ENCODE peak calls at places on chromosomes 3 and 15, in four cellular contexts. One of them, this sample, is unnamed.

GRCh38 chr3:48623851-48624547 is 2.4 kb upstream of the TMEM89 start:
- DNase-seq in cardiac fibroblast: no peak
- DNase-seq in left ventricle myocardium inferior: no peak
- DNase-seq in AG09309: no peak
- DNase-seq in this sample: no peak

GRCh38 chr3:62686486-62686885 is 188.7 kb downstream of the CADPS start:
- DNase-seq in AG09309: peak
- DNase-seq in left ventricle myocardium inferior: no peak
- DNase-seq in cardiac fibroblast: peak
- DNase-seq in this sample: no peak

GRCh38 chr15:95990833-95991232 is 339.7 kb upstream of the NR2F2 start:
- DNase-seq in AG09309: no peak
- DNase-seq in cardiac fibroblast: peak
- DNase-seq in left ventricle myocardium inferior: no peak
- DNase-seq in this sample: peak

GRCh38 chr3:100815583-100815982 is 106.3 kb downstream of the TFG start:
- DNase-seq in left ventricle myocardium inferior: no peak
- DNase-seq in cardiac fibroblast: no peak
- DNase-seq in AG09309: no peak
- DNase-seq in this sample: no peak

GRCh38 chr15:77507151-77507847 is 86.6 kb downstream of the HMG20A start:
- DNase-seq in left ventricle myocardium inferior: peak
- DNase-seq in AG09309: no peak
- DNase-seq in cardiac fibroblast: peak
- DNase-seq in this sample: no peak

GRCh38 chr3:16060358-16060852 is 114.1 kb upstream of the GALNT15 start:
- DNase-seq in left ventricle myocardium inferior: no peak
- DNase-seq in AG09309: peak
- DNase-seq in cardiac fibroblast: peak
- DNase-seq in this sample: peak

GRCh38 chr3:187913617-187914033 is 168.4 kb upstream of the BCL6 start:
- DNase-seq in left ventricle myocardium inferior: no peak
- DNase-seq in cardiac fibroblast: no peak
- DNase-seq in AG09309: no peak
- DNase-seq in this sample: peak

GRCh38 chr15:78993931-78994530 is 49.2 kb upstream of the CTSH start:
- DNase-seq in left ventricle myocardium inferior: no peak
- DNase-seq in cardiac fibroblast: no peak
- DNase-seq in AG09309: no peak
- DNase-seq in this sample: no peak

GRCh38 chr3:155417119-155417517 is 123.6 kb upstream of the STRIT1 start:
- DNase-seq in left ventricle myocardium inferior: no peak
- DNase-seq in cardiac fibroblast: no peak
- DNase-seq in AG09309: no peak
- DNase-seq in this sample: no peak

GRCh38 chr15:56038015-56038414 is 44.6 kb upstream of the NEDD4 start:
- DNase-seq in AG09309: no peak
- DNase-seq in left ventricle myocardium inferior: no peak
- DNase-seq in cardiac fibroblast: peak
- DNase-seq in this sample: no peak

GRCh38 chr3:113173102-113173501 is 38.3 kb upstream of the BOC start:
- DNase-seq in AG09309: no peak
- DNase-seq in cardiac fibroblast: no peak
- DNase-seq in left ventricle myocardium inferior: no peak
- DNase-seq in this sample: no peak

GRCh38 chr3:107884028-107884427 is 206.8 kb downstream of the CD47 start:
- DNase-seq in left ventricle myocardium inferior: no peak
- DNase-seq in AG09309: no peak
- DNase-seq in cardiac fibroblast: no peak
- DNase-seq in this sample: no peak

GRCh38 chr15:38684461-38685000 is 119.9 kb upstream of the RASGRP1 start:
- DNase-seq in left ventricle myocardium inferior: no peak
- DNase-seq in AG09309: no peak
- DNase-seq in cardiac fibroblast: no peak
- DNase-seq in this sample: no peak

GRCh38 chr3:72791132-72791531 is 57.1 kb downstream of the SHQ1 start:
- DNase-seq in left ventricle myocardium inferior: no peak
- DNase-seq in AG09309: no peak
- DNase-seq in cardiac fibroblast: peak
- DNase-seq in this sample: no peak

GRCh38 chr15:51558421-51558820 is 64.2 kb downstream of the DMXL2 start:
- DNase-seq in cardiac fibroblast: no peak
- DNase-seq in AG09309: no peak
- DNase-seq in left ventricle myocardium inferior: no peak
- DNase-seq in this sample: no peak

GRCh38 chr3:188940213-188940914 is 231.4 kb upstream of the TPRG1 start:
- DNase-seq in AG09309: no peak
- DNase-seq in left ventricle myocardium inferior: no peak
- DNase-seq in cardiac fibroblast: peak
- DNase-seq in this sample: no peak

GRCh38 chr15:35784745-35785144 is 238.8 kb upstream of the DPH6 start:
- DNase-seq in AG09309: no peak
- DNase-seq in cardiac fibroblast: peak
- DNase-seq in left ventricle myocardium inferior: no peak
- DNase-seq in this sample: peak

DNA sequence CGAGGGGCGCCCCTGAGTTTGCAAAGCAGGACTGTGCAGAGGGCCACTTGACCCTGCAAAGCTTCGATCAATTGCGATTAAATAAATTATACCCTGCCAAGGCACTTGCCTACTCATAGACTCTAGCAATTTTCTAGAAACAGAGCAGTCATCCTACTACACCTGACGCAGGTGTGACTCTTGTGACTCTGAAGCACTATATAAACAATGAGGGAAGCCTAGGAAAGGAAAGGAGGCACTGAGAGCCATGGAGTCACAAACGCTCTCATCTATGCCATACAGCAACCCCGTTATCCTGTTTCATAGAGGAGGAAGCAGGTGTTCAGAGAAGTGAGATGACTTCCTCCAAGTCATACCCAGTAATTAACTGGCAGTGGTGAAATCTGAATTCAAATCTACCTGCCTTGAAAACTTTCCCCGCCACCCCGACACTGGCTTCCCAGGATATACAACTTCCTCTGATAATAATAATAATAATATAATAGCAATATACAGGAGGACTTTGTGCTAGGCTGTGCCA is 14.4 kb downstream of the ARHGEF3 start:
- DNase-seq in cardiac fibroblast: no peak
- DNase-seq in AG09309: no peak
- DNase-seq in left ventricle myocardium inferior: no peak
- DNase-seq in this sample: no peak
- TF ChIP-seq CTCF in cardiac fibroblast: no peak
- TF ChIP-seq CTCF in AG09309: no peak
- TF ChIP-seq CTCF in left ventricle myocardium inferior: no peak
- TF ChIP-seq CTCF in this sample: no peak

GRCh38 chr3:149195221-149195620 is 26.4 kb downstream of the CP start:
- DNase-seq in cardiac fibroblast: no peak
- DNase-seq in left ventricle myocardium inferior: no peak
- DNase-seq in AG09309: no peak
- DNase-seq in this sample: no peak

GRCh38 chr3:149203758-149204157 is 17.9 kb downstream of the CP start:
- DNase-seq in AG09309: no peak
- DNase-seq in left ventricle myocardium inferior: no peak
- DNase-seq in cardiac fibroblast: no peak
- DNase-seq in this sample: no peak

GRCh38 chr3:149199474-149199873 is 22.2 kb downstream of the CP start:
- DNase-seq in cardiac fibroblast: peak
- DNase-seq in AG09309: no peak
- DNase-seq in left ventricle myocardium inferior: no peak
- DNase-seq in this sample: no peak

GRCh38 chr3:149197669-149198068 is 24.0 kb downstream of the CP start:
- DNase-seq in left ventricle myocardium inferior: no peak
- DNase-seq in cardiac fibroblast: no peak
- DNase-seq in AG09309: no peak
- DNase-seq in this sample: no peak

GRCh38 chr3:149198611-149199010 is 23.0 kb downstream of the CP start:
- DNase-seq in AG09309: no peak
- DNase-seq in left ventricle myocardium inferior: no peak
- DNase-seq in cardiac fibroblast: no peak
- DNase-seq in this sample: no peak
- H3K4me3 ChIP-seq in AG09309: no peak
- H3K4me3 ChIP-seq in left ventricle myocardium inferior: no peak
- H3K4me3 ChIP-seq in cardiac fibroblast: no peak
- H3K4me3 ChIP-seq in this sample: no peak

GRCh38 chr3:27287052-27287451 is 82.1 kb downstream of the NEK10 start:
- DNase-seq in AG09309: no peak
- DNase-seq in cardiac fibroblast: no peak
- DNase-seq in left ventricle myocardium inferior: no peak
- DNase-seq in this sample: no peak
- TF ChIP-seq CTCF in AG09309: no peak
- TF ChIP-seq CTCF in cardiac fibroblast: no peak
- TF ChIP-seq CTCF in left ventricle myocardium inferior: no peak
- TF ChIP-seq CTCF in this sample: no peak

GRCh38 chr3:158801200-158801599 is 654 bp upstream of the MFSD1 start:
- DNase-seq in AG09309: no peak
- DNase-seq in cardiac fibroblast: no peak
- DNase-seq in left ventricle myocardium inferior: no peak
- DNase-seq in this sample: no peak
- H3K4me3 ChIP-seq in AG09309: peak
- H3K4me3 ChIP-seq in cardiac fibroblast: peak
- H3K4me3 ChIP-seq in left ventricle myocardium inferior: peak
- H3K4me3 ChIP-seq in this sample: peak

GRCh38 chr3:120420855-120421570 is 29.8 kb downstream of the FSTL1 start:
- DNase-seq in AG09309: no peak
- DNase-seq in cardiac fibroblast: peak
- DNase-seq in left ventricle myocardium inferior: no peak
- DNase-seq in this sample: peak
- TF ChIP-seq CTCF in AG09309: peak
- TF ChIP-seq CTCF in cardiac fibroblast: peak
- TF ChIP-seq CTCF in left ventricle myocardium inferior: no peak
- TF ChIP-seq CTCF in this sample: peak

This sample was measured in astrocyte of the cerebellum.